ENCODE peak calls at places on chromosomes 16 and 17, in seven cellular contexts. One of them, this sample, is unnamed.

GRCh38 chr17:15405016-15405415 is 62.4 kb downstream of the CDRT4 start:
- DNase-seq in BJ: no peak
- DNase-seq in AG10803: no peak
- DNase-seq in C1 segment of cervical spinal cord: no peak
- DNase-seq in stimulated activated CD8-positive, alpha-beta memory T cell treated with anti-CD3 and anti-CD28 coated beads, Interleukin-12 subunit alpha, Interleukin-12 subunit beta, amount 100 ng/mL, for 4 hours: no peak
- DNase-seq in hippocampal formation: no peak
- DNase-seq in cardiac muscle cell: no peak
- DNase-seq in this sample: no peak

GRCh38 chr17:67359960-67360817 is 6.2 kb downstream of the PSMD12 start:
- DNase-seq in BJ: no peak
- DNase-seq in AG10803: peak; percentile 40
- DNase-seq in C1 segment of cervical spinal cord: no peak
- DNase-seq in stimulated activated CD8-positive, alpha-beta memory T cell treated with anti-CD3 and anti-CD28 coated beads, Interleukin-12 subunit alpha, Interleukin-12 subunit beta, amount 100 ng/mL, for 4 hours: no peak
- DNase-seq in hippocampal formation: no peak
- DNase-seq in cardiac muscle cell: peak; percentile 39
- DNase-seq in this sample: no peak

GRCh38 chr16:1293921-1294656 is 15.3 kb upstream of the UBE2I start:
- DNase-seq in BJ: no peak
- DNase-seq in AG10803: no peak
- DNase-seq in C1 segment of cervical spinal cord: no peak
- DNase-seq in stimulated activated CD8-positive, alpha-beta memory T cell treated with anti-CD3 and anti-CD28 coated beads, Interleukin-12 subunit alpha, Interleukin-12 subunit beta, amount 100 ng/mL, for 4 hours: no peak
- DNase-seq in hippocampal formation: no peak
- DNase-seq in cardiac muscle cell: no peak
- DNase-seq in this sample: no peak

GRCh38 chr17:614637-615546 is 99.7 kb downstream of the VPS53 start:
- DNase-seq in BJ: no peak
- DNase-seq in AG10803: no peak
- DNase-seq in C1 segment of cervical spinal cord: no peak
- DNase-seq in stimulated activated CD8-positive, alpha-beta memory T cell treated with anti-CD3 and anti-CD28 coated beads, Interleukin-12 subunit alpha, Interleukin-12 subunit beta, amount 100 ng/mL, for 4 hours: no peak
- DNase-seq in hippocampal formation: no peak
- DNase-seq in cardiac muscle cell: no peak
- DNase-seq in this sample: no peak

GRCh38 chr16:73176577-73177013 is 128.7 kb upstream of the ZFHX3 start:
- DNase-seq in BJ: peak; percentile 91
- DNase-seq in AG10803: peak; percentile 95
- DNase-seq in C1 segment of cervical spinal cord: no peak
- DNase-seq in stimulated activated CD8-positive, alpha-beta memory T cell treated with anti-CD3 and anti-CD28 coated beads, Interleukin-12 subunit alpha, Interleukin-12 subunit beta, amount 100 ng/mL, for 4 hours: no peak
- DNase-seq in hippocampal formation: no peak
- DNase-seq in cardiac muscle cell: peak; percentile 25
- DNase-seq in this sample: no peak

GRCh38 chr16:86424968-86425367 is 85.4 kb upstream of the FOXF1 start:
- DNase-seq in BJ: no peak
- DNase-seq in AG10803: no peak
- DNase-seq in C1 segment of cervical spinal cord: no peak
- DNase-seq in stimulated activated CD8-positive, alpha-beta memory T cell treated with anti-CD3 and anti-CD28 coated beads, Interleukin-12 subunit alpha, Interleukin-12 subunit beta, amount 100 ng/mL, for 4 hours: no peak
- DNase-seq in hippocampal formation: no peak
- DNase-seq in cardiac muscle cell: no peak
- DNase-seq in this sample: no peak

GRCh38 chr16:23999663-24000062 is 163.9 kb downstream of the PRKCB start:
- DNase-seq in BJ: no peak
- DNase-seq in AG10803: no peak
- DNase-seq in C1 segment of cervical spinal cord: no peak
- DNase-seq in stimulated activated CD8-positive, alpha-beta memory T cell treated with anti-CD3 and anti-CD28 coated beads, Interleukin-12 subunit alpha, Interleukin-12 subunit beta, amount 100 ng/mL, for 4 hours: no peak
- DNase-seq in hippocampal formation: no peak
- DNase-seq in cardiac muscle cell: no peak
- DNase-seq in this sample: no peak

GRCh38 chr17:1034652-1035210 is 37.8 kb downstream of the TIMM22 start:
- DNase-seq in BJ: no peak
- DNase-seq in AG10803: no peak
- DNase-seq in C1 segment of cervical spinal cord: no peak
- DNase-seq in stimulated activated CD8-positive, alpha-beta memory T cell treated with anti-CD3 and anti-CD28 coated beads, Interleukin-12 subunit alpha, Interleukin-12 subunit beta, amount 100 ng/mL, for 4 hours: no peak
- DNase-seq in hippocampal formation: no peak
- DNase-seq in cardiac muscle cell: no peak
- DNase-seq in this sample: no peak

GRCh38 chr16:81513204-81514040 is 68.8 kb downstream of the CMIP start:
- DNase-seq in BJ: no peak
- DNase-seq in AG10803: peak; percentile 52
- DNase-seq in C1 segment of cervical spinal cord: peak; percentile 61
- DNase-seq in stimulated activated CD8-positive, alpha-beta memory T cell treated with anti-CD3 and anti-CD28 coated beads, Interleukin-12 subunit alpha, Interleukin-12 subunit beta, amount 100 ng/mL, for 4 hours: no peak
- DNase-seq in hippocampal formation: peak; percentile 46
- DNase-seq in cardiac muscle cell: peak; percentile 38
- DNase-seq in this sample: peak; percentile 91

GRCh38 chr17:12983986-12984932 is 33.6 kb downstream of the ELAC2 start:
- DNase-seq in BJ: peak; percentile 22
- DNase-seq in AG10803: peak; percentile 94
- DNase-seq in C1 segment of cervical spinal cord: no peak
- DNase-seq in stimulated activated CD8-positive, alpha-beta memory T cell treated with anti-CD3 and anti-CD28 coated beads, Interleukin-12 subunit alpha, Interleukin-12 subunit beta, amount 100 ng/mL, for 4 hours: no peak
- DNase-seq in hippocampal formation: no peak
- DNase-seq in cardiac muscle cell: no peak
- DNase-seq in this sample: peak; percentile 96

GRCh38 chr16:7482596-7483290 is 150.1 kb downstream of the RBFOX1 start:
- DNase-seq in BJ: no peak
- DNase-seq in AG10803: no peak
- DNase-seq in C1 segment of cervical spinal cord: no peak
- DNase-seq in stimulated activated CD8-positive, alpha-beta memory T cell treated with anti-CD3 and anti-CD28 coated beads, Interleukin-12 subunit alpha, Interleukin-12 subunit beta, amount 100 ng/mL, for 4 hours: no peak
- DNase-seq in hippocampal formation: no peak
- DNase-seq in cardiac muscle cell: no peak
- DNase-seq in this sample: no peak

GRCh38 chr16:46762583-46762982 is 14.4 kb upstream of the MYLK3 start:
- DNase-seq in BJ: no peak
- DNase-seq in AG10803: no peak
- DNase-seq in C1 segment of cervical spinal cord: no peak
- DNase-seq in stimulated activated CD8-positive, alpha-beta memory T cell treated with anti-CD3 and anti-CD28 coated beads, Interleukin-12 subunit alpha, Interleukin-12 subunit beta, amount 100 ng/mL, for 4 hours: no peak
- DNase-seq in hippocampal formation: no peak
- DNase-seq in cardiac muscle cell: no peak
- DNase-seq in this sample: no peak